ENCODE peak calls at places on chromosomes 6 and 20, in five cellular contexts. Q is HCT116, N is HepG2, S is T47D, P is H1. M is an unnamed sample.

GRCh38 chr6:53048431-53049195 is 16.6 kb upstream of the FBXO9 start:
- DNase-seq in Q (peak; percentile 54), N (peak; percentile 38), S (no peak), P (no peak), M (peak; percentile 40)

GRCh38 chr6:93423542-93423941 is 4.2 kb upstream of the EPHA7 start:
- DNase-seq in Q (peak; percentile 8), N (peak; percentile 62), S (no peak), P (no peak), M (no peak)

GRCh38 chr6:21898107-21898796 is 304.7 kb downstream of the SOX4 start:
- DNase-seq in Q (no peak), N (no peak), S (no peak), P (no peak), M (no peak)

GRCh38 chr6:21887301-21888185 is 294.0 kb downstream of the SOX4 start:
- DNase-seq in Q (no peak), N (peak; percentile 7), S (no peak), P (no peak), M (no peak)

GRCh38 chr20:5078399-5078958 is 41.3 kb downstream of the PCNA start:
- DNase-seq in Q (no peak), N (peak; percentile 60), S (no peak), P (no peak), M (peak; percentile 98)

GRCh38 chr6:50899306-50899840 is 80.7 kb downstream of the TFAP2B start:
- DNase-seq in Q (no peak), N (no peak), S (no peak), P (no peak), M (no peak)

GRCh38 chr20:2539341-2539740 is 3.0 kb downstream of the TMC2 start:
- DNase-seq in Q (no peak), N (peak; percentile 40), S (no peak), P (no peak), M (no peak)

GRCh38 chr6:53359843-53360834 is 11.4 kb upstream of the ELOVL5 start:
- DNase-seq in Q (no peak), N (peak; percentile 83), S (no peak), P (no peak), M (no peak)

GRCh38 chr20:2692886-2693285 is 306 bp downstream of the EBF4 start:
- DNase-seq in Q (no peak), N (no peak), S (peak; percentile 65), P (no peak), M (no peak)

GRCh38 chr20:34544109-34544793 is 14.3 kb upstream of the MAP1LC3A start:
- DNase-seq in Q (no peak), N (no peak), S (no peak), P (no peak), M (no peak)

GRCh38 chr6:57265755-57266221 is 43.7 kb upstream of the RAB23 start:
- DNase-seq in Q (no peak), N (no peak), S (no peak), P (no peak), M (no peak)

GRCh38 chr6:107625264-107625663 is 135.3 kb downstream of the SOBP start:
- DNase-seq in Q (no peak), N (no peak), S (no peak), P (no peak), M (no peak)

GRCh38 chr6:107712523-107713213 is 111.4 kb downstream of the SCML4 start:
- DNase-seq in Q (no peak), N (no peak), S (no peak), P (no peak), M (no peak)

GRCh38 chr6:32637219-32637880 is at the start of gene HLA-DQA1:
- DNase-seq in Q (no peak), N (no peak), S (no peak), P (no peak), M (peak; percentile 91)

GRCh38 chr6:33343953-33344611 is 26.5 kb upstream of the ZBTB22 start:
- DNase-seq in Q (no peak), N (no peak), S (no peak), P (no peak), M (no peak)

GRCh38 chr6:56959094-56959493 is 4.2 kb downstream of the BEND6 start:
- DNase-seq in Q (no peak), N (no peak), S (no peak), P (no peak), M (no peak)

GRCh38 chr6:6643398-6643797 is 54.9 kb downstream of the LY86 start:
- DNase-seq in Q (no peak), N (no peak), S (no peak), P (no peak), M (peak; percentile 91)

GRCh38 chr6:39266375-39266774 is 37.1 kb upstream of the KCNK5 start:
- DNase-seq in Q (no peak), N (no peak), S (no peak), P (no peak), M (no peak)

GRCh38 chr20:5885866-5886265 is 64.5 kb downstream of the TRMT6 start:
- DNase-seq in Q (no peak), N (no peak), S (no peak), P (no peak), M (no peak)

GRCh38 chr6:132461958-132462357 is 51.0 kb downstream of the STX7 start:
- DNase-seq in Q (no peak), N (no peak), S (no peak), P (no peak), M (no peak)

GRCh38 chr20:50224553-50225255 is 34.1 kb downstream of the CEBPB start:
- DNase-seq in Q (no peak), N (no peak), S (no peak), P (no peak), M (no peak)

GRCh38 chr20:944774-945410 is 28.8 kb upstream of the ANGPT4 start:
- DNase-seq in Q (no peak), N (no peak), S (no peak), P (no peak), M (no peak)

GRCh38 chr6:119179842-119180241 is 101.4 kb upstream of the FAM184A start:
- DNase-seq in Q (no peak), N (no peak), S (no peak), P (no peak), M (no peak)

GRCh38 chr20:34663213-34663943 is 13.5 kb downstream of the PIGU start:
- DNase-seq in Q (no peak), N (no peak), S (no peak), P (no peak), M (no peak)

GRCh38 chr20:16170406-16170971 is 402.8 kb downstream of the KIF16B start:
- DNase-seq in Q (no peak), N (no peak), S (no peak), P (no peak), M (no peak)

GRCh38 chr20:32585011-32585518 is at the start of gene NOL4L:
- DNase-seq in Q (no peak), N (no peak), S (peak; percentile 47), P (no peak), M (no peak)

GRCh38 chr6:90238663-90239542 is 57.7 kb downstream of the BACH2 start:
- DNase-seq in Q (no peak), N (no peak), S (no peak), P (no peak), M (no peak)

GRCh38 chr6:103893082-103893481 is 966.6 kb downstream of the HACE1 start:
- DNase-seq in Q (no peak), N (no peak), S (no peak), P (no peak), M (no peak)

GRCh38 chr20:6944292-6944691 is 176.8 kb downstream of the BMP2 start:
- DNase-seq in Q (no peak), N (no peak), S (no peak), P (no peak), M (no peak)

GRCh38 chr20:6940052-6940451 is 172.6 kb downstream of the BMP2 start:
- DNase-seq in Q (no peak), N (peak; percentile 69), S (no peak), P (peak; percentile 10), M (no peak)

DNA sequence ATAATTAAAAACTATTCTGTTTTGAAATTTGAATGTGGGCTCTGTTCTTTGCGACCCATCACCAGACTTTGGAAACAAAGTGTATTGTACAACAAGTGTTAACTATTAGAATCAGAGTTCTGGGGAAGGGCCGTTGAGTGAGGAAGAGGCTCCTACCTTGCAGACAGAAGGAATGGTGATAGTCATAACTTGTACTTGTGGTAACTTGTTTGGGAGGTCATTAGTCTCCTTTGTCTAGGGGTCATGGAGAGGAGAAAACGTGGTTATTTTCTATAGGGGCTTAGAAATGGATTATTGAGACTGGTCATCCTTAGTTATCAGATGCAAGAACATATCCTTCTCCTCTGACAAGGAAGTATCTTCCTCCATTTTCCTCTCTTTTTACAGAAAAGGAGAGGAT is 174.8 kb downstream of the BMP2 start:
- DNase-seq in Q (no peak), N (no peak), S (no peak), P (no peak), M (no peak)
- TF ChIP-seq JUND in Q (no peak), N (no peak), S (no peak), P (no peak), M (no peak)

GRCh38 chr20:21183722-21184121 is 57.8 kb downstream of the KIZ start:
- DNase-seq in Q (no peak), N (no peak), S (no peak), P (no peak), M (no peak)
- TF ChIP-seq JUND in Q (no peak), N (no peak), S (no peak), P (no peak), M (no peak)

DNA sequence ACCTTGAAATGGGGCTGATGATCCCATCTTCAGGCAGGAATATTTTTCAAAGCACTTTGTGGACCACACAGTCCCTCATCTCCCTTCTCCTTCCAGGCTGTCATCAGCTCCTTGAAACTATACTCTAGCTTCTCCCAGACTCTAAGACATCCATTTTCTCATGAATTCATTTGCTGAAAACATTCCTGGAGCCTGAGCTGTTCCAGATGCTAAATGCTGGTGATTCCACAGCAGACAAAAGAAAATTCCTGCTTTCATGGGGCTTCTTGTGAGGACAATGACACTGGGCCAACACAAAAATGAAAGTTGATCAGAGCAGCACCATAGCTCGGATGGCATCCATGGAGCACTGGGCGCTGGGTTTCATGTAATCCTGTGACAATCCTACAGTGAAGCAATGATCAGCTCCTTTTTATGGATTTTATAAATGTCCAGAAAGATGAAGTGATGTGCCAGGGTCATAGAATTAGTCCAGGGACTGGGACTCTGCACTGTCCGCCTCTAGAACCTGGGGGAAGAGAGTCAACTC is 47.4 kb upstream of the STX16 start:
- DNase-seq in Q (no peak), N (no peak), S (no peak), P (no peak), M (no peak)
- TF ChIP-seq JUND in Q (no peak), N (no peak), S (no peak), P (no peak), M (no peak)

GRCh38 chr6:15480546-15480945 is 182.3 kb downstream of the DTNBP1 start:
- DNase-seq in Q (no peak), N (no peak), S (no peak), P (no peak), M (no peak)

GRCh38 chr6:15479761-15480160 is 183.1 kb downstream of the DTNBP1 start:
- DNase-seq in Q (no peak), N (no peak), S (no peak), P (no peak), M (no peak)

GRCh38 chr6:15481414-15481813 is 181.4 kb downstream of the DTNBP1 start:
- DNase-seq in Q (no peak), N (no peak), S (no peak), P (no peak), M (no peak)

GRCh38 chr6:15483060-15483459 is 179.8 kb downstream of the DTNBP1 start:
- DNase-seq in Q (no peak), N (peak; percentile 14), S (no peak), P (no peak), M (no peak)

DNA sequence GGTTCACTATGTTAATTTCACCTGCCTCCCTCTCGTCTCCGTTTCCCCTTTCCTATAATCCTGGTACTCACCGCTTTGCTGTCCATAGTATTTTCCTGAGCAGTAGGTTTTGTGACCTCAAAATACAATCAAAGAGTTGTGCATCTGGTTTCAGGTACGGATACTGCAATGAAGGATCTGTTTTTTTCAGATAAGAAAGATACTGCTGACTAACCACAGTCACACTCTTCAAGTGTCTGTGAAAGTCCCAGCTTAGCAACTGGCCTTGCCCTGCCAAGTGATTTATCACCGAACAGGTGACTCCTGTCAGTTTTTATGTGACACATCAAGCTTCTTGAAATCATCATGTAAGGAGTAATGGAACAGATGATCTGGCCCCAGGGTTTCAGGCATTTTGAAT is 180.9 kb downstream of the DTNBP1 start:
- DNase-seq in Q (no peak), N (no peak), S (no peak), P (no peak), M (no peak)
- TF ChIP-seq JUND in Q (no peak), N (no peak), S (no peak), P (no peak), M (no peak)

M was measured in GM12878.